ENCODE peak calls at places on chromosomes 11 and 22, in seven cellular contexts. One of them, this sample, is unnamed.

GRCh38 chr11:13260196-13260962 is 17.2 kb upstream of the BMAL1 start:
- DNase-seq in Peyer's patch: no peak
- DNase-seq in coronary artery: no peak
- DNase-seq in choroid plexus epithelial cell: no peak
- DNase-seq in cardiac muscle cell: no peak
- DNase-seq in endothelial cell: no peak
- DNase-seq in transverse colon: no peak
- DNase-seq in this sample: no peak

GRCh38 chr11:67237574-67237973 is 28.7 kb upstream of the GRK2 start:
- DNase-seq in Peyer's patch: no peak
- DNase-seq in coronary artery: no peak
- DNase-seq in choroid plexus epithelial cell: no peak
- DNase-seq in cardiac muscle cell: no peak
- DNase-seq in endothelial cell: no peak
- DNase-seq in transverse colon: no peak
- DNase-seq in this sample: no peak

GRCh38 chr11:45931739-45932138 is 9.3 kb downstream of the LARGE2 start:
- DNase-seq in Peyer's patch: no peak
- DNase-seq in coronary artery: peak; percentile 69
- DNase-seq in choroid plexus epithelial cell: no peak
- DNase-seq in cardiac muscle cell: no peak
- DNase-seq in endothelial cell: no peak
- DNase-seq in transverse colon: no peak
- DNase-seq in this sample: no peak

GRCh38 chr11:34977039-34977906 is 60.9 kb downstream of the PDHX start:
- DNase-seq in Peyer's patch: no peak
- DNase-seq in coronary artery: no peak
- DNase-seq in choroid plexus epithelial cell: peak; percentile 68
- DNase-seq in cardiac muscle cell: no peak
- DNase-seq in endothelial cell: no peak
- DNase-seq in transverse colon: no peak
- DNase-seq in this sample: no peak

GRCh38 chr22:31637938-31638618 is 23.9 kb downstream of the PISD start:
- DNase-seq in Peyer's patch: no peak
- DNase-seq in coronary artery: no peak
- DNase-seq in choroid plexus epithelial cell: no peak
- DNase-seq in cardiac muscle cell: no peak
- DNase-seq in endothelial cell: no peak
- DNase-seq in transverse colon: peak; percentile 52
- DNase-seq in this sample: peak; percentile 65

GRCh38 chr11:88340366-88340930 is 2.9 kb upstream of the CTSC start:
- DNase-seq in Peyer's patch: no peak
- DNase-seq in coronary artery: no peak
- DNase-seq in choroid plexus epithelial cell: peak; percentile 33
- DNase-seq in cardiac muscle cell: no peak
- DNase-seq in endothelial cell: no peak
- DNase-seq in transverse colon: no peak
- DNase-seq in this sample: no peak

GRCh38 chr11:35014352-35014751 is 97.9 kb downstream of the PDHX start:
- DNase-seq in Peyer's patch: no peak
- DNase-seq in coronary artery: no peak
- DNase-seq in choroid plexus epithelial cell: peak; percentile 88
- DNase-seq in cardiac muscle cell: no peak
- DNase-seq in endothelial cell: no peak
- DNase-seq in transverse colon: no peak
- DNase-seq in this sample: no peak

GRCh38 chr11:119052163-119052814 is 4.7 kb downstream of the HYOU1 start:
- DNase-seq in Peyer's patch: no peak
- DNase-seq in coronary artery: no peak
- DNase-seq in choroid plexus epithelial cell: no peak
- DNase-seq in cardiac muscle cell: no peak
- DNase-seq in endothelial cell: no peak
- DNase-seq in transverse colon: no peak
- DNase-seq in this sample: no peak

GRCh38 chr22:22848364-22848866 is 39.2 kb upstream of the IGLL5 start:
- DNase-seq in Peyer's patch: peak; percentile 78
- DNase-seq in coronary artery: no peak
- DNase-seq in choroid plexus epithelial cell: peak; percentile 68
- DNase-seq in cardiac muscle cell: no peak
- DNase-seq in endothelial cell: peak; percentile 75
- DNase-seq in transverse colon: peak; percentile 79
- DNase-seq in this sample: peak; percentile 42

GRCh38 chr11:35515224-35515623 is 10.2 kb downstream of the PAMR1 start:
- DNase-seq in Peyer's patch: no peak
- DNase-seq in coronary artery: no peak
- DNase-seq in choroid plexus epithelial cell: peak; percentile 87
- DNase-seq in cardiac muscle cell: no peak
- DNase-seq in endothelial cell: no peak
- DNase-seq in transverse colon: no peak
- DNase-seq in this sample: no peak

DNA sequence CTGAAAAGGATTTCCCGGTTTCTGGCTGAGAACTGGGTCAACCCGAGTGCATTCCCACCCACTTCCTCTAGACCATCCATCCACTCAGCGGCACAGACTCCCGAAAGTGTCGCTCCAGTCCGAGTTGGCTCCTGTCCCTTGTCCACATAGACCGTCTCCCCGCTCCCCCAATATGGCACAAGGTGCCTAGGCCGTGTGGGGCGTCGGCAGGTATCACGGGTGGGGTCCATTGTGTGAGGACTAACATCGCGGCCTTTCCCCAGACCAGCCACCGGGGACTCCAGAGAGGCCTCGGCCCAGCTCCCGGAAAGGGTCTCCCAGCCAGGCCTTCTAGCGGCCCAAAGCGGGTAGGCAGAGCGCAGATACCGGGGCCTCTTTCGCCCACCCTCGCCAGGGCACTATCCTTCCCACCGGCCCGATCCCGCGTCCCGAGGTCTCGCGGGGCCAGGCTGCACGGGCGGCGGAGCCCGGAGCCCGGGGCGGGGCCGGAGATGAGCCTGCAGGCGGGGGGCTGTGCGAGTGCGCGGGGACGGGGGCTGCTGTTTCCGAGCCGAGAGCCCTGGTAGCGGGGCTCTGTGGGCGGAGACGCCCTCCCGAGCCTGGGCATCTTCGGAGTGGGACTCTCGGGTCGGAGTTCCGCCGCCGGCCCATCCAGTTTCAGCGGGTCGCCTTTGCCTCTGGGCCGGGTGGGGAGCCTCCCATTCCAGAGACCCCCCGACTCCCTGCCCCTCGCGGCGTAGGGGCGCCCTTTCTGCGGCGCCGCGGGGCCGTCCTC is 21.1 kb downstream of the SERPINH1 start:
- DNase-seq in Peyer's patch: peak; percentile 65
- DNase-seq in coronary artery: peak; percentile 87
- DNase-seq in choroid plexus epithelial cell: peak; percentile 79
- DNase-seq in cardiac muscle cell: peak; percentile 86
- DNase-seq in endothelial cell: peak; percentile 88
- DNase-seq in transverse colon: peak; percentile 57
- DNase-seq in this sample: peak; percentile 90
- TF ChIP-seq CTCF in Peyer's patch: no peak
- TF ChIP-seq CTCF in coronary artery: peak; percentile 29
- TF ChIP-seq CTCF in choroid plexus epithelial cell: no peak
- TF ChIP-seq CTCF in cardiac muscle cell: peak; percentile 35
- TF ChIP-seq CTCF in endothelial cell: peak; percentile 29
- TF ChIP-seq CTCF in transverse colon: peak; percentile 33
- TF ChIP-seq CTCF in this sample: no peak

GRCh38 chr11:96704847-96705246 is 315.0 kb downstream of the JRKL start:
- DNase-seq in Peyer's patch: no peak
- DNase-seq in coronary artery: no peak
- DNase-seq in choroid plexus epithelial cell: peak; percentile 11
- DNase-seq in cardiac muscle cell: peak; percentile 55
- DNase-seq in endothelial cell: no peak
- DNase-seq in transverse colon: no peak
- DNase-seq in this sample: no peak
- TF ChIP-seq CTCF in Peyer's patch: no peak
- TF ChIP-seq CTCF in coronary artery: no peak
- TF ChIP-seq CTCF in choroid plexus epithelial cell: peak; percentile 24
- TF ChIP-seq CTCF in cardiac muscle cell: no peak
- TF ChIP-seq CTCF in endothelial cell: no peak
- TF ChIP-seq CTCF in transverse colon: no peak
- TF ChIP-seq CTCF in this sample: no peak

DNA sequence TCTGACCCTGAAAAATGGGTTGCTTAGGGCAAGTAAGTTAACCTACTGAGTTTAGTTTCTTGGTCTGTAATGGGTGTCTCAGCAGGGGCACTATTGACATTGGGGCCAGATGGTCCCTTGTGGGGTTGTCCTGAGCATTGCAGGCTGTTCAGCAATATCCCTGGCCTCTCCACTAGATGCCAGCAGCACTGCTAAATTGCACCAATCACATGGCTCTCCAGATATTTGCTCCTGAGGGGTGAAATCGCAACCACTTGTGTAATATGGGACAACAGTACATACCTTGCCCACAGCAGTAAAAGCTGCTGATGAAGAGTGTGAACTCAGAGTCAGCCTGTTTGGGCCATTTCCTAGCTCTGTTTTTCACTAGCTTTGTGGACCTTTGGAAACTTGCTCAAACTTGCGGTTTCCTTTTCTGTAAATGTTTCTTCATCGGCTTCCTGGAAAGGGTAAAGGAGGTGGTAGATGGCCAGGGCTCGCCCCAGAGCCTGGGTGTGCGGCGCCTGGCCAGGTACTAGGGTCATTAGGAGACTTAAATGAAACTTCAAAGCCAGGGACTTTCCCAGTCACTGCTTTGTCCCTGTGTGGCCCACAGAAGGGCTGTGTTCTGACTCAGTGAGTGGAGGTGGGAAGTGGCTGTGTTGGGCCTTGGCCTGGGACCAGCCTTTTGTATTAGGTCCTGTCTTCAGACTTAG is 13.0 kb downstream of the NCF4 start:
- DNase-seq in Peyer's patch: no peak
- DNase-seq in coronary artery: peak; percentile 68
- DNase-seq in choroid plexus epithelial cell: peak; percentile 78
- DNase-seq in cardiac muscle cell: peak; percentile 56
- DNase-seq in endothelial cell: peak; percentile 34
- DNase-seq in transverse colon: peak; percentile 57
- DNase-seq in this sample: peak; percentile 73
- TF ChIP-seq CTCF in Peyer's patch: no peak
- TF ChIP-seq CTCF in coronary artery: no peak
- TF ChIP-seq CTCF in choroid plexus epithelial cell: peak; percentile 75
- TF ChIP-seq CTCF in cardiac muscle cell: peak; percentile 76
- TF ChIP-seq CTCF in endothelial cell: no peak
- TF ChIP-seq CTCF in transverse colon: peak; percentile 36
- TF ChIP-seq CTCF in this sample: peak; percentile 28

DNA sequence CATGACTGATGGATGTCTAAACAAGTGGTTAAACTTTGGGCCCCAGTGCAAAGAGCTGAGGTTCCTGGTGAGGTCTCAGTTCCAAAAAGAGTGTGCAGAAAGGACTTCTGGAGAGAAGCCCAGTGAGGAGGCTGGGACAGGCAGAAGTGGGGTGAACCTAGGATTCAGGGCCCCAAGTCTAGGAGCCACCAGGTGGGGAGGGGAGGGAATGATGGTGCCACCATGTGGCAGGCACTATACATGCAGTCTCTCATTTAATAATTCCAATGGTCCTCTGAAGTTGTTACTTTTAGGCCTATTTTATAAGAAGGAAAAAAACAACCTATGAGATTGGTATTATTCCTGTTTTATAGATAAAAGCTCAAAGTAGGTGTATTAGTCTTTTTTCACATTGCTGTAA is 102.0 kb downstream of the INSC start:
- DNase-seq in Peyer's patch: no peak
- DNase-seq in coronary artery: no peak
- DNase-seq in choroid plexus epithelial cell: peak; percentile 15
- DNase-seq in cardiac muscle cell: no peak
- DNase-seq in endothelial cell: no peak
- DNase-seq in transverse colon: no peak
- DNase-seq in this sample: peak; percentile 33
- TF ChIP-seq CTCF in Peyer's patch: no peak
- TF ChIP-seq CTCF in coronary artery: no peak
- TF ChIP-seq CTCF in choroid plexus epithelial cell: peak; percentile 69
- TF ChIP-seq CTCF in cardiac muscle cell: peak; percentile 36
- TF ChIP-seq CTCF in endothelial cell: peak; percentile 65
- TF ChIP-seq CTCF in transverse colon: peak; percentile 23
- TF ChIP-seq CTCF in this sample: peak; percentile 36

DNA sequence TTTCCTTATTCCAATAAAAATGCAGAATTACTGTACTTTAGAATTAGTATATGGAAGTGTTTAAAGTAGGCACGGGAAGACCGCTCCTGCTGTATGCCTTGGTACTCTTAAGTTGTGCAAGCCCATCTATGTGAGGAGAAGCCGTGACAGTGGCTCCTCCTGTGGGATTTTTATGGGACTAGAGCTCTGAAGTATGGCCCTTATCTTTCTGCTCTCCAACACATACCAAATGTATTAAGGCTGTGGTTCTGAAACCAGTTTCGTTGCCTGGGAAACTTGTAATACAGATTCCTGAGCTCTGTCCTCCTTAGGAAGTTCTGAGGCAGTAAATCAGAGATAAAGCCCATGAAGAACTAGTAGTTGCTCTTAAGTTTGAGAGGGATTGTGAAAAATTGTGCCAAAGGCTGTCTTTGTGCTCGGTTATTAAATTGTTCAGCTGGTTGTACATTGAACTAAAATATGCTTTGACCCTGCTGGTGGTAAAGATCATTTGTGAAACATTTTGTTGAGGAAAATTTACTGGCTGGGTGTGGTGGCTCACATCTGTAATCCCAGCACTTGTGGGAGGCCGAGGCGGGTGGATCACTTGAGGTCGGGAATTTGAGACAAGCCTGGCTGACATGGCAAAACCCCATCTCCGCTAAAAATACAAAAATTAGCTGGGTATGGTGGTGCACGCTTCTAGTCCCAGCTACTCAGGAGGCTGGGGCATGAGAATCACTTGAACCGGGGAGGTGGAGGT is 29.3 kb downstream of the RTN3 start:
- DNase-seq in Peyer's patch: no peak
- DNase-seq in coronary artery: no peak
- DNase-seq in choroid plexus epithelial cell: peak; percentile 88
- DNase-seq in cardiac muscle cell: peak; percentile 55
- DNase-seq in endothelial cell: no peak
- DNase-seq in transverse colon: peak; percentile 15
- DNase-seq in this sample: no peak
- TF ChIP-seq CTCF in Peyer's patch: no peak
- TF ChIP-seq CTCF in coronary artery: no peak
- TF ChIP-seq CTCF in choroid plexus epithelial cell: peak; percentile 52
- TF ChIP-seq CTCF in cardiac muscle cell: peak; percentile 55
- TF ChIP-seq CTCF in endothelial cell: no peak
- TF ChIP-seq CTCF in transverse colon: peak; percentile 4
- TF ChIP-seq CTCF in this sample: no peak

GRCh38 chr11:77370217-77370616 is 68.7 kb upstream of the GDPD4 start:
- DNase-seq in Peyer's patch: no peak
- DNase-seq in coronary artery: no peak
- DNase-seq in choroid plexus epithelial cell: peak; percentile 5
- DNase-seq in cardiac muscle cell: no peak
- DNase-seq in endothelial cell: no peak
- DNase-seq in transverse colon: no peak
- DNase-seq in this sample: no peak
- TF ChIP-seq CTCF in Peyer's patch: no peak
- TF ChIP-seq CTCF in coronary artery: no peak
- TF ChIP-seq CTCF in choroid plexus epithelial cell: no peak
- TF ChIP-seq CTCF in cardiac muscle cell: no peak
- TF ChIP-seq CTCF in endothelial cell: no peak
- TF ChIP-seq CTCF in transverse colon: no peak
- TF ChIP-seq CTCF in this sample: no peak

DNA sequence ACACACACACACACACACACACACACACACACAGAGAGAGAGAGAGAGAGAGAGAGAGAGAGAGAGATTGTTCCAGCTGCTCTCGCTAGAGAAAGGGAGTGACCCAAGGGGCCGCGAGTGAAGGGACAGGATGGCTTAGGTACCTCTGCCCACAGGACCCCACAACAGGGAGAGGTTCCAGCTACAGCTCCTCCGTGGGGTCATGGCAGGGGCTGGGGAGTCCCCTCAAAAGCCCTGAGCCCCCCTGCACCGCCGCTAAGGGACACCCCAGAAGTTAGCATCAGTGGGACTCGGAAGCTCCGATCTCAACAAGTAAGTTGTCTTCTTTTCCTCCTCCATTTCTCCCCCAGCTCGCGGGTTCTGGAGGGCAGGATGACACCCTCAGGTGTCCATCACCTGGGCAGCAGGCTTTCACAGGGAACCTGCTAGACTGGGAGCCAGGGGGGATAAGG is 280 bp downstream of the KCNJ5 start:
- DNase-seq in Peyer's patch: no peak
- DNase-seq in coronary artery: no peak
- DNase-seq in choroid plexus epithelial cell: no peak
- DNase-seq in cardiac muscle cell: no peak
- DNase-seq in endothelial cell: no peak
- DNase-seq in transverse colon: no peak
- DNase-seq in this sample: no peak
- TF ChIP-seq CTCF in Peyer's patch: no peak
- TF ChIP-seq CTCF in coronary artery: no peak
- TF ChIP-seq CTCF in choroid plexus epithelial cell: no peak
- TF ChIP-seq CTCF in cardiac muscle cell: no peak
- TF ChIP-seq CTCF in endothelial cell: no peak
- TF ChIP-seq CTCF in transverse colon: no peak
- TF ChIP-seq CTCF in this sample: no peak